ENCODE peak calls at places on chromosomes 4 and X, in eight cellular contexts. F is smooth muscle cell of the brain vasculature; R is CD8-positive, alpha-beta memory T cell; O is dermis blood vessel endothelial cell; Q is activated CD4-positive, alpha-beta T cell treated with anti-CD3 and anti-CD28 coated beads for 48 hours; K is progenitor cell of endocrine pancreas; X is cerebellar cortex; I is HT-29. D is an unnamed sample.
A peak's percentile ranks its signal among the peaks of the same experiment; 100 is the strongest.

GRCh38 chrX:23883737-23884354 is 23.9 kb downstream of the APOO start:
- DNase-seq in I (peak; percentile 36), K (no peak), F (no peak), X (no peak), Q (peak; percentile 25), R (no peak), O (peak; percentile 55), D (no peak)

GRCh38 chrX:115561605-115562491 is 874 bp downstream of the PLS3 start:
- DNase-seq in X (no peak), F (no peak), I (peak; percentile 50), Q (no peak), O (peak; percentile 47), R (no peak), K (peak; percentile 54), D (no peak)

GRCh38 chr4:52813546-52813945 is 48.6 kb upstream of the RASL11B start:
- DNase-seq in O (no peak), K (no peak), F (no peak), Q (no peak), R (no peak), X (no peak), I (no peak), D (no peak)

GRCh38 chr4:83207497-83208105 is 77.0 kb downstream of the COQ2 start:
- DNase-seq in Q (no peak), I (peak; percentile 85), O (peak; percentile 36), X (peak; percentile 11), F (no peak), R (no peak), K (no peak), D (no peak)

GRCh38 chrX:1384738-1385250 is 7.1 kb downstream of the SLC25A6 start:
- DNase-seq in R (no peak), O (no peak), Q (no peak), X (no peak), K (no peak), I (no peak), F (no peak), D (no peak)

GRCh38 chr4:110801591-110801990 is 178.7 kb upstream of the PITX2 start:
- DNase-seq in I (no peak), R (no peak), O (no peak), X (no peak), Q (no peak), K (no peak), F (no peak), D (no peak)

GRCh38 chr4:21134994-21135393 is 434.7 kb downstream of the PACRGL start:
- DNase-seq in Q (no peak), X (peak; percentile 27), I (peak; percentile 53), R (no peak), F (no peak), O (peak; percentile 81), K (no peak), D (no peak)

GRCh38 chrX:47179221-47179927 is 14.3 kb upstream of the UBA1 start:
- DNase-seq in I (no peak), K (no peak), Q (no peak), F (no peak), R (no peak), O (no peak), X (peak; percentile 7), D (no peak)

GRCh38 chr4:32789026-32789608 is 2068.9 kb downstream of the PCDH7 start:
- DNase-seq in F (no peak), R (no peak), X (peak; percentile 14), K (no peak), I (no peak), Q (no peak), O (no peak), D (no peak)

GRCh38 chrX:108731144-108731543 is 5.2 kb downstream of the IRS4 start:
- DNase-seq in O (no peak), X (no peak), K (no peak), F (no peak), R (no peak), I (no peak), Q (no peak), D (no peak)

GRCh38 chr4:143358923-143359694 is 22.4 kb downstream of the GAB1 start:
- DNase-seq in O (peak; percentile 94), X (no peak), I (peak; percentile 94), Q (peak; percentile 58), R (peak; percentile 30), K (no peak), F (peak; percentile 72), D (no peak)

GRCh38 chr4:146590801-146591200 is 47.9 kb upstream of the POU4F2 start:
- DNase-seq in O (no peak), K (no peak), Q (no peak), F (no peak), I (no peak), R (no peak), X (no peak), D (no peak)

GRCh38 chr4:139641218-139641617 is 24.4 kb upstream of the MGST2 start:
- DNase-seq in R (no peak), I (no peak), O (no peak), Q (no peak), F (no peak), X (no peak), K (no peak), D (no peak)

GRCh38 chrX:134752558-134752957 is 94.3 kb upstream of the PLAC1 start:
- DNase-seq in I (no peak), F (no peak), X (no peak), O (no peak), R (no peak), K (no peak), Q (no peak), D (no peak)

GRCh38 chrX:5971300-5971699 is 257.4 kb downstream of the NLGN4X start:
- DNase-seq in F (no peak), Q (no peak), I (no peak), O (no peak), K (no peak), R (no peak), X (no peak), D (no peak)

GRCh38 chrX:9562851-9563250 is 98.0 kb downstream of the TBL1X start:
- DNase-seq in K (no peak), Q (no peak), I (no peak), X (no peak), R (no peak), F (peak; percentile 20), O (no peak), D (no peak)

GRCh38 chr4:16077786-16078185 is 6.0 kb downstream of the PROM1 start:
- DNase-seq in K (no peak), O (no peak), X (no peak), R (no peak), F (no peak), Q (no peak), I (no peak), D (no peak)

GRCh38 chr4:90546114-90546513 is 418.9 kb downstream of the CCSER1 start:
- DNase-seq in K (no peak), Q (no peak), I (no peak), X (no peak), O (no peak), R (no peak), F (no peak), D (no peak)

GRCh38 chrX:153818571-153819397 is 11.6 kb downstream of the PDZD4 start:
- DNase-seq in I (no peak), X (no peak), O (peak; percentile 19), K (peak; percentile 39), Q (peak; percentile 57), R (peak; percentile 58), F (no peak), D (peak; percentile 78)

GRCh38 chr4:62117879-62118278 is 917.8 kb downstream of the ADGRL3 start:
- DNase-seq in F (no peak), R (no peak), Q (no peak), I (no peak), X (no peak), K (no peak), O (no peak), D (no peak)

GRCh38 chr4:683982-684571 is 4.9 kb downstream of the SLC49A3 start:
- DNase-seq in R (no peak), F (no peak), O (peak; percentile 85), Q (peak; percentile 63), X (peak; percentile 65), I (peak; percentile 55), K (no peak), D (peak; percentile 89)

GRCh38 chr4:181202249-181202648 is 1041.0 kb upstream of the TENM3 start:
- DNase-seq in X (no peak), Q (no peak), K (no peak), I (no peak), R (no peak), F (no peak), O (no peak), D (no peak)

GRCh38 chr4:60757986-60758385 is 442.1 kb upstream of the ADGRL3 start:
- DNase-seq in X (no peak), Q (no peak), F (no peak), O (no peak), I (no peak), K (no peak), R (no peak), D (no peak)

GRCh38 chrX:107775000-107775733 is 420 bp downstream of the TSC22D3 start:
- DNase-seq in I (no peak), Q (no peak), O (peak; percentile 4), K (no peak), R (no peak), X (no peak), F (no peak), D (no peak)

GRCh38 chr4:68119921-68120320 is 9.7 kb downstream of the TMPRSS11F start:
- DNase-seq in Q (no peak), X (no peak), I (no peak), R (no peak), K (no peak), O (no peak), F (no peak), D (no peak)

GRCh38 chrX:131677655-131678628 is 134.1 kb downstream of the OR13H1 start:
- DNase-seq in O (peak; percentile 53), I (peak; percentile 65), K (peak; percentile 56), F (peak; percentile 1), R (peak; percentile 25), X (peak; percentile 3), Q (peak; percentile 51), D (peak; percentile 16)

GRCh38 chr4:157320092-157320491 is 99.6 kb downstream of the GRIA2 start:
- DNase-seq in K (no peak), O (no peak), I (no peak), R (no peak), Q (no peak), X (no peak), F (no peak), D (no peak)

GRCh38 chr4:65671402-65671801 is 1.1 kb upstream of the EPHA5 start:
- DNase-seq in I (no peak), Q (no peak), X (no peak), K (no peak), O (no peak), R (no peak), F (no peak), D (no peak)

GRCh38 chrX:7083468-7084396 is 63.8 kb upstream of the STS start:
- DNase-seq in O (peak; percentile 76), R (peak; percentile 78), Q (peak; percentile 56), K (no peak), X (peak; percentile 9), I (no peak), F (peak; percentile 85), D (no peak)

GRCh38 chr4:168766537-168767316 is 243.3 kb downstream of the CBR4 start:
- DNase-seq in F (no peak), O (peak; percentile 75), X (no peak), I (peak; percentile 31), R (no peak), K (no peak), Q (no peak), D (no peak)

GRCh38 chr4:139656614-139657486 is 8.8 kb upstream of the MGST2 start:
- DNase-seq in X (peak; percentile 82), O (peak; percentile 88), F (no peak), R (peak; percentile 37), I (peak; percentile 87), Q (peak; percentile 66), K (peak; percentile 49), D (no peak)

GRCh38 chr4:84826681-84827080 is 139.8 kb downstream of the WDFY3 start:
- DNase-seq in K (no peak), O (no peak), R (no peak), Q (no peak), F (no peak), X (peak; percentile 78), I (no peak), D (no peak)

GRCh38 chrX:39811391-39811790 is 286.4 kb downstream of the BCOR start:
- DNase-seq in X (peak; percentile 16), R (no peak), K (no peak), O (no peak), F (no peak), Q (no peak), I (no peak), D (no peak)

GRCh38 chr4:7697821-7698220 is 241.8 kb downstream of the AFAP1 start:
- DNase-seq in K (no peak), Q (no peak), R (no peak), F (no peak), I (no peak), X (no peak), O (no peak), D (no peak)

D was measured in D721Med.